ENCODE peak calls at places on chromosomes 16 and 17, in five cellular contexts. R, D, T, I and L are unnamed samples.

GRCh38 chr16:16884451-16884850 is 505.5 kb downstream of the NPIPA7 start:
- DNase-seq in I (no peak), D (no peak), R (no peak), T (no peak), L (no peak)

GRCh38 chr17:42548070-42548837 is 4.5 kb upstream of the HSD17B1 start:
- DNase-seq in D (peak), R (peak), I (peak), T (peak), L (peak)

GRCh38 chr17:68584904-68585303 is 16.3 kb downstream of the FAM20A start:
- DNase-seq in T (no peak), I (no peak), R (no peak), D (no peak), L (no peak)

GRCh38 chr16:10946308-10946707 is 1.9 kb downstream of the CLEC16A start:
- DNase-seq in D (no peak), I (no peak), T (no peak), R (no peak), L (no peak)

GRCh38 chr17:41814195-41814594 is 1.4 kb downstream of the FKBP10 start:
- DNase-seq in R (no peak), I (no peak), T (no peak), D (no peak), L (no peak)

GRCh38 chr17:51355314-51356083 is 95.2 kb downstream of the UTP18 start:
- DNase-seq in T (no peak), I (no peak), D (no peak), R (no peak), L (no peak)

GRCh38 chr16:4676826-4677225 is 16.5 kb upstream of the NUDT16L1 start:
- DNase-seq in D (no peak), R (no peak), I (no peak), T (no peak), L (no peak)

GRCh38 chr16:68771922-68772681 is 35.0 kb downstream of the CDH1 start:
- DNase-seq in R (no peak), D (no peak), I (no peak), T (no peak), L (no peak)

GRCh38 chr16:66910175-66910940 is 8.3 kb downstream of the CDH16 start:
- DNase-seq in D (no peak), T (no peak), R (no peak), I (no peak), L (no peak)

GRCh38 chr16:14325921-14326401 is 254.8 kb downstream of the MRTFB start:
- DNase-seq in R (no peak), D (no peak), T (no peak), I (no peak), L (no peak)

GRCh38 chr16:583815-584591 is 5.9 kb upstream of the RAB40C start:
- DNase-seq in T (no peak), R (peak), D (no peak), I (no peak), L (no peak)

GRCh38 chr17:4908711-4909496 is 6.0 kb upstream of the CHRNE start:
- DNase-seq in I (peak), D (peak), R (peak), T (peak), L (peak)